ENCODE peak calls at places on chromosomes 12 and 14, in four cellular contexts. K is GM12878, B is upper lobe of right lung, T is AG09309. Z is an unnamed sample.

GRCh38 chr14:32559048-32559447 is 229.9 kb downstream of the AKAP6 start:
- DNase-seq in T (no peak), B (no peak), K (no peak), Z (no peak)

GRCh38 chr14:106802413-106803364 is 1276.3 kb downstream of the TMEM121 start:
- DNase-seq in T (no peak), B (no peak), K (no peak), Z (no peak)

GRCh38 chr14:29529418-29529817 is 398.2 kb downstream of the PRKD1 start:
- DNase-seq in B (no peak), K (no peak), T (no peak), Z (no peak)

GRCh38 chr12:25977047-25977446 is 18.6 kb downstream of the RASSF8 start:
- DNase-seq in T (peak), K (no peak), B (no peak), Z (peak)

GRCh38 chr12:103334447-103334846 is 161.3 kb downstream of the C12orf42 start:
- DNase-seq in K (no peak), T (no peak), B (no peak), Z (no peak)

GRCh38 chr12:113359939-113360748 is 1.8 kb downstream of the PLBD2 start:
- DNase-seq in B (no peak), T (no peak), K (no peak), Z (no peak)

GRCh38 chr12:116698131-116698495 is 39.8 kb downstream of the SPRING1 start:
- DNase-seq in K (no peak), T (no peak), B (no peak), Z (no peak)

GRCh38 chr12:15931590-15932053 is 20.5 kb downstream of the DERA start:
- DNase-seq in K (peak), B (no peak), T (no peak), Z (no peak)

GRCh38 chr12:53677612-53678133 is 1.8 kb upstream of the ATP5MC2 start:
- DNase-seq in B (no peak), K (no peak), T (no peak), Z (no peak)

DNA sequence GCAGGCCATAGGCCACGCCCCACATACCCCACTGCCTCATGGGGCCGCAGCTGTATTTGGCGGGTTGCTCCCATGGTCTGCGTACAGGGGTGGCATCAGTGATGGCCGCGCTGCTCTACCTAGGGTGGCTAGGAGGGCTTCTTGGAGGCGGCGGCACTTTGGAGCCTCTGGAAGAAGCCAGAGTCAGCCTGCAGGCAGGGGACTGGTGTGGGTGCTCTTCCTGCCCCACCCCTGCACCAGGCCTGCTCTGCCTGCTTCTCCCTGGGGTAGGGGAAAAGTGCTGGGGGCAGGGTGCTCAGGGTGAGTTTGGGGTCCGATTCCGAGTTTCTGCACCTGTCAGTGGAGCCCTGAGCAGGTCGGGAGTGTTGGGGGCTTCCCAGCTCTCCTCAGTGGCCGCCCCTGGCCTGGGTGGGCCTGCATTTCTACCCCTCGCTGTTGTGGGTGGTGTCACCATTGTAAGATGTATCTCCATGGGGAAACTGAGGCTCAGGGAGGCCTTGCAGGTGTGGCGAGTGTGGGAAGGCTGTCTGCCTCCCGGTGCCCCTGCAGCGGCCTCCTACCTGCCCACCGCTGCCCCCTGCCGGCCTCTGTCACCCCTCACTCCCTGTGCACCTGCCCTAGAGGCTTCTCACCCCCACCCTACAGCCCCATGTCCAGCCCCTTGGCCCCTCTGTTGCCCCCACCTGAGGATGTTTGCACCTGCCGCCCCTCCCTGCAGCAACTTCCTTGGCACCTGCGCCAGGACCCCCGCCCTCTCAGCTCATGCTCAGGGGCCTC is 5.5 kb downstream of the CEP170B start:
- DNase-seq in K (no peak), B (peak), T (no peak), Z (no peak)
- TF ChIP-seq CTCF in K (peak), B (peak), T (peak), Z (peak)

GRCh38 chr14:104436047-104436531 is 143.5 kb upstream of the C14orf180 start:
- DNase-seq in K (no peak), B (peak), T (no peak), Z (no peak)
- H3K4me3 ChIP-seq in K (no peak), B (peak), T (no peak), Z (peak)

DNA sequence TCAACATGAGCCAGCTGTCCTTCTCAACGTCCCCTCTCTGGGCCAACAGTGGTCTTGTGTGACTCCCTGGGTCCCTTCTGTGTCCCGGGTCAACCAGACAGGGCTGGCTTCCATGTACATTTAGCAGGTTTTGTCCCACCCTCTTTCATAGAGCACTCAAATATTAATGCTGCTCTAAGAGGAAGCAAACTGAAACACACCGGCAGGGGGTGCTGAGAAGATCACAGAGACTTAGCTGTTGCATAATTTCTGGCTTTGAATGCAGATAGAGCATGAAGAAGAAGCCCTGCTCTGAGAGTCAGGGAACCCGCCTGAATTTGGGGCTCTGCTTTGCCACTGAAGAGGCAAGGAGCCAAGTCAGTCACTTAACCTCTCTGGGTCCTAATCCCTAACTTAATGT is 138.7 kb downstream of the ESRRB start:
- DNase-seq in T (no peak), K (no peak), B (peak), Z (no peak)
- TF ChIP-seq CTCF in T (peak), K (peak), B (peak), Z (peak)

GRCh38 chr14:68786491-68787234 is 6.2 kb downstream of the ZFP36L1 start:
- DNase-seq in T (no peak), B (no peak), K (no peak), Z (peak)
- H3K4me3 ChIP-seq in T (no peak), B (peak), K (no peak), Z (peak)

GRCh38 chr12:56930241-56930640 is 4.0 kb downstream of the SDR9C7 start:
- DNase-seq in T (no peak), B (no peak), K (no peak), Z (no peak)

GRCh38 chr12:56932867-56933266 is 1.3 kb downstream of the SDR9C7 start:
- DNase-seq in T (no peak), K (no peak), B (no peak), Z (no peak)

GRCh38 chr12:56933826-56934625 is at the start of gene SDR9C7:
- DNase-seq in T (no peak), K (no peak), B (no peak), Z (no peak)

GRCh38 chr12:56931474-56931978 is 2.7 kb downstream of the SDR9C7 start:
- DNase-seq in T (peak), K (no peak), B (no peak), Z (no peak)

GRCh38 chr12:56932146-56932545 is 2.1 kb downstream of the SDR9C7 start:
- DNase-seq in K (no peak), B (no peak), T (no peak), Z (no peak)
- TF ChIP-seq CTCF in K (no peak), B (no peak), T (no peak), Z (no peak)

GRCh38 chr12:122895757-122896636 is at the start of gene VPS37B:
- DNase-seq in B (peak), K (no peak), T (peak), Z (no peak)
- H3K4me3 ChIP-seq in B (peak), K (peak), T (peak), Z (peak)

DNA sequence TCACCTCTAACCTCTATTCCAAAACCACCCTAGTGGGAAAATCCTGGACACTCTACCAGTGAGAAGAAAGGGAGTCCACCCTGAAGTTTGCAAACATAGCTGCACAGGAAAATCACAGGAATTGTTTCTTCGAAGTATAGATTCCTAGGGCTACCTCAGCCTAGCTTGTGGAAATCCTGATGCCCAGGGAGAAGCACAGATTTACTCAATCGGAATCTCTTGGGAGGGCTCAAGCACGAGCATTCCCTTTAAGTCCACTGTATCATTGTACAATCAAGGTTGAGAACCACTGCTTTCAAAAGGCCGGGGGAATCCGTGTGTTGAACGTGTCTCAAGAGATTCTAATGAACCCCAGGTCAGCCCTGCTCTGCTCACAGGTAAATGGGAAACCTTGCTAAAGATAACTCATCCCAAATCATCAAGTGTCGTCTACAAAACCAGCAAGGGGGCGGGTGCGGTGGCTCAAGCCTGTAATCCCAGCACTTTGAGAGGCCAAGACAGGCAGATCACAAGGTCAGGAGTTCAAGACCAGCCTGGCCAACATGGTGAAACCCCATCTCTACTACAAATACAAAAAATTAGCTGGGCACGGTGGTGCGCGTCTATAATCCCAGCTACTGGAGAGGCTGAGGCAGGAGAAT is 34.1 kb upstream of the PLEKHG6 start:
- DNase-seq in T (no peak), B (no peak), K (no peak), Z (no peak)
- TF ChIP-seq CTCF in T (no peak), B (no peak), K (no peak), Z (no peak)

DNA sequence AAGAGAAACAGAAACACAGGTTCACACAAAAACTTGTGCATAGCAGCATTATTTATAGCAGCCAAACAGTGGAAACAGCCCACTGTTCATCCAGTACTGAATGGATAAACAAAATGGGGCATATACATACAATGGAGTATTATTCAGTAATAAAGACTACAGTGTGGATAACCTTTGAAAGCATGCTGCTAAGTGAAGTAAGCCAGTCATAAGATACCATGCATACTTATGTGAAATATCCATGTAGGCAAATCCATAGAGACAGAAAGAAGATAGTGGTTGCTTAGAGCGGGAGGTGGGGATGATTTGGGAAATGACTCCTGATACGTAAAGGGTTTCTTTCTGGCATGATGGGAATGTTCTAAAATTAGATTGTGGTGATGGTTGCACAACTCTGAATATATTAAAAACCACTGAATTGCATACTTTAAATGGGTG is 99.4 kb downstream of the CRADD start:
- DNase-seq in B (no peak), K (no peak), T (peak), Z (no peak)
- H3K4me3 ChIP-seq in B (no peak), K (no peak), T (no peak), Z (no peak)

GRCh38 chr12:66447643-66448042 is 145.3 kb downstream of the HELB start:
- DNase-seq in B (no peak), T (no peak), K (no peak), Z (no peak)

GRCh38 chr12:66449531-66449930 is 147.2 kb downstream of the HELB start:
- DNase-seq in T (no peak), B (no peak), K (no peak), Z (no peak)

GRCh38 chr12:66441905-66442559 is 139.7 kb downstream of the HELB start:
- DNase-seq in K (no peak), B (no peak), T (no peak), Z (no peak)

GRCh38 chr12:66446276-66446675 is 144.0 kb downstream of the HELB start:
- DNase-seq in K (no peak), B (no peak), T (no peak), Z (no peak)
- TF ChIP-seq CTCF in K (no peak), B (no peak), T (no peak), Z (no peak)